ENCODE peak calls at places on chromosomes 4 and X, in eight cellular contexts. V is suprapubic skin, G is sigmoid colon, T is body of pancreas, H is uterus, D is lower leg skin, Q is right lobe of liver, X is tibial nerve. J is an unnamed sample.

GRCh38 chr4:3783691-3784306 is 17.6 kb downstream of the ADRA2C start:
- DNase-seq in V (no peak), G (no peak), T (no peak), H (no peak), D (no peak), Q (no peak), X (no peak), J (no peak)

GRCh38 chr4:173218411-173219125 is 50.0 kb downstream of the GALNT7 start:
- DNase-seq in V (no peak), G (no peak), T (no peak), H (no peak), D (no peak), Q (no peak), X (no peak), J (no peak)

GRCh38 chr4:54954656-54955388 is 170.6 kb downstream of the KDR start:
- DNase-seq in V (no peak), G (no peak), T (no peak), H (no peak), D (no peak), Q (no peak), X (no peak), J (peak)

GRCh38 chr4:162164881-162165528 is 1.2 kb upstream of the FSTL5 start:
- DNase-seq in V (no peak), G (no peak), T (no peak), H (no peak), D (no peak), Q (no peak), X (no peak), J (no peak)

GRCh38 chr4:173763374-173763773 is 233.3 kb upstream of the HAND2 start:
- DNase-seq in V (no peak), G (no peak), T (no peak), H (no peak), D (no peak), Q (no peak), X (no peak), J (no peak)

GRCh38 chr4:21901831-21902230 is 46.7 kb downstream of the KCNIP4 start:
- DNase-seq in V (no peak), G (no peak), T (no peak), H (no peak), D (no peak), Q (no peak), X (no peak), J (no peak)

GRCh38 chrX:101260435-101260834 is 30.7 kb downstream of the TAF7L start:
- DNase-seq in V (no peak), G (no peak), T (no peak), H (no peak), D (no peak), Q (no peak), X (no peak), J (no peak)

GRCh38 chr4:42132099-42132498 is 20.4 kb downstream of the BEND4 start:
- DNase-seq in V (no peak), G (no peak), T (no peak), H (no peak), D (no peak), Q (no peak), X (no peak), J (no peak)

GRCh38 chr4:176844448-176844847 is 51.7 kb upstream of the VEGFC start:
- DNase-seq in V (no peak), G (no peak), T (no peak), H (no peak), D (no peak), Q (no peak), X (no peak), J (no peak)

GRCh38 chrX:52422884-52423283 is 54.1 kb downstream of the XAGE2 start:
- DNase-seq in V (no peak), G (no peak), T (no peak), H (no peak), D (no peak), Q (no peak), X (no peak), J (no peak)

GRCh38 chr4:24730256-24731001 is 64.9 kb upstream of the SOD3 start:
- DNase-seq in V (peak), G (peak), T (peak), H (peak), D (peak), Q (no peak), X (peak), J (no peak)

GRCh38 chr4:20341121-20341758 is 89.5 kb downstream of the SLIT2 start:
- DNase-seq in V (no peak), G (no peak), T (no peak), H (no peak), D (no peak), Q (no peak), X (no peak), J (no peak)

GRCh38 chr4:54626113-54626512 is 31.6 kb upstream of the KIT start:
- DNase-seq in V (no peak), G (no peak), T (peak), H (no peak), D (no peak), Q (no peak), X (no peak), J (peak)

GRCh38 chrX:71514367-71515038 is 18.4 kb upstream of the OGT start:
- DNase-seq in V (no peak), G (no peak), T (no peak), H (no peak), D (no peak), Q (no peak), X (no peak), J (no peak)

GRCh38 chrX:15838017-15838416 is 16.6 kb downstream of the AP1S2 start:
- DNase-seq in V (no peak), G (no peak), T (no peak), H (no peak), D (no peak), Q (no peak), X (no peak), J (no peak)

GRCh38 chr4:675980-676870 is 1.9 kb downstream of the MYL5 start:
- DNase-seq in V (no peak), G (no peak), T (no peak), H (no peak), D (no peak), Q (no peak), X (no peak), J (no peak)
- TF ChIP-seq POLR2A in V (no peak), G (no peak), T (no peak), H (no peak), D (no peak), Q (no peak), X (no peak), J (no peak)

GRCh38 chrX:129798456-129798855 is 18.7 kb downstream of the SASH3 start:
- DNase-seq in V (no peak), G (no peak), T (no peak), H (no peak), D (peak), Q (no peak), X (no peak), J (no peak)

GRCh38 chrX:129798888-129799287 is 19.1 kb downstream of the SASH3 start:
- DNase-seq in V (no peak), G (no peak), T (no peak), H (no peak), D (peak), Q (no peak), X (no peak), J (no peak)

GRCh38 chrX:129793604-129794191 is 13.9 kb downstream of the SASH3 start:
- DNase-seq in V (no peak), G (peak), T (no peak), H (no peak), D (peak), Q (no peak), X (no peak), J (no peak)

GRCh38 chrX:129795584-129795983 is 15.8 kb downstream of the SASH3 start:
- DNase-seq in V (no peak), G (peak), T (no peak), H (no peak), D (peak), Q (no peak), X (no peak), J (no peak)

GRCh38 chrX:129797251-129797906 is 17.6 kb downstream of the SASH3 start:
- DNase-seq in V (no peak), G (peak), T (no peak), H (no peak), D (peak), Q (no peak), X (no peak), J (no peak)
- TF ChIP-seq POLR2A in V (no peak), G (no peak), T (no peak), H (no peak), D (no peak), Q (no peak), X (no peak), J (no peak)

DNA sequence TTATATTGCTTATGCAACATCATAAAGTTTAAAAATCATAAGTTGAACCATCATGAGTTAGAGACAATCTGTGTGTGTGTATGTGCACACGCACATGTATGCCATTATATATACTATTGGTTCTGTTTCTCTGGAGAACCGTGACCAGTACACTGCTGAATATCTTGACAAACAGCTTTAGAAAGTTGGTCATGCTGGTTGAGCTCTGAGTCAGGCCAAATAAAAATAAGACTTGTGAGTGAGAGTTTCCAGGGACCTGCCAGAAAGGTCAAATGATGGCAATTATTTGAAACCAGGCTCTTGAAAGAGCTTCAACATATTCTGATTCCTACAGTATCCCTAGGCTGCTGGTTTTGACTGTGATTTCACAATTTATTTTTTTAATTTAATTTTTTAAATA is 238.7 kb downstream of the PRR32 start:
- DNase-seq in V (no peak), G (no peak), T (no peak), H (no peak), D (no peak), Q (no peak), X (no peak), J (no peak)
- TF ChIP-seq POLR2A in V (no peak), G (no peak), T (no peak), H (no peak), D (no peak), Q (no peak), X (no peak), J (no peak)

DNA sequence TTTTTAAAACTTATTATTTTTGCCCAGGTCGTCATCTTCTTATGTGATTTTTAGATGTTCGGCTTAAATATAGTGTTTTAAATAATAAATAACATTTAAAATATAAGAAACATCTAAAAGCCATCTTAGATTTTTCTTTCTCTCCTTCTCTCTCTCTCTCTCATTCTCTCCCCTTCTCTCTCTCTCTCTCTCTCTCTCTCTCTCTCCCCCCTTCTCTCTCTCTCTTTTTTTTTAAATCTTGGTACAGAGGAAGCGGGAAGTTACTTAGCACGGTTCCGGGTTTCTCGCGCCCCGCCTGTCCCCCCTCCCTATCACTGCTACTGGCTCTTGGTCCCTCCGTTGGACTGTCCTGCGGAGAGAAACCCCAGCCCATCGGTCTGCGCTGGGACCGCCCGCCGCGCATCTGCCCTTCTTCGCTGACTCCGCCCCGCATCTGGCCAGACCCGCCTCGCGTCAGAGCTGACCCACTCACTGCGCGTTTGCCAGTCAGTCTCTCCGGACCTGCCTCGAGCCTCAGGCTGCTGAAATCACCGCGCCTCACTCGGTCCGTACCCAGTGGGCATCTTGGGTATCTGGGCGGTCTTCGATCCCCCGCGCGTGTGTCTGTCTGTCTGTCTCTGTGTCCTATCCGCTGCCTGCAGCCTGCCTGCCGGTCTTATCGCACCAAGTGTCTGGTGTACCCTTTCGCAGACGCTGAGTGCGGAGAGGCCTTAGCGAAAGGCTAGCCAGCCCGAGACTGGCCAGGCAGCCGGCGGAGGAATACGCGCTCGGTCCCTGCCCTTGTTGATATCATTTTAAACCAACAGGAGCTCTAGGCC is at the start of gene PABPC5:
- DNase-seq in V (peak), G (peak), T (peak), H (peak), D (peak), Q (peak), X (peak), J (peak)
- TF ChIP-seq POLR2A in V (no peak), G (peak), T (peak), H (peak), D (no peak), Q (no peak), X (no peak), J (peak)

GRCh38 chrX:137878401-137878800 is 312.5 kb downstream of the ZIC3 start:
- DNase-seq in V (no peak), G (no peak), T (no peak), H (no peak), D (no peak), Q (no peak), X (no peak), J (no peak)

GRCh38 chrX:137882960-137883359 is 317.0 kb downstream of the ZIC3 start:
- DNase-seq in V (no peak), G (no peak), T (no peak), H (no peak), D (no peak), Q (no peak), X (no peak), J (no peak)
- TF ChIP-seq POLR2A in V (no peak), G (no peak), T (no peak), H (no peak), D (no peak), Q (no peak), X (no peak), J (no peak)

GRCh38 chr4:8191136-8191747 is 7.8 kb upstream of the SH3TC1 start:
- DNase-seq in V (peak), G (peak), T (no peak), H (peak), D (no peak), Q (peak), X (peak), J (peak)
- TF ChIP-seq POLR2A in V (no peak), G (no peak), T (peak), H (no peak), D (no peak), Q (peak), X (no peak), J (no peak)

GRCh38 chrX:2610246-2611170 is 80.6 kb upstream of the CD99 start:
- DNase-seq in V (no peak), G (no peak), T (no peak), H (no peak), D (no peak), Q (no peak), X (no peak), J (no peak)

GRCh38 chrX:2607113-2607512 is 84.0 kb upstream of the CD99 start:
- DNase-seq in V (no peak), G (no peak), T (no peak), H (no peak), D (no peak), Q (no peak), X (no peak), J (no peak)

GRCh38 chrX:2609431-2610238 is 81.5 kb upstream of the CD99 start:
- DNase-seq in V (no peak), G (peak), T (no peak), H (no peak), D (peak), Q (no peak), X (no peak), J (no peak)

GRCh38 chrX:2608638-2609430 is 82.3 kb upstream of the CD99 start:
- DNase-seq in V (peak), G (peak), T (peak), H (peak), D (peak), Q (peak), X (peak), J (peak)
- TF ChIP-seq POLR2A in V (no peak), G (no peak), T (peak), H (no peak), D (no peak), Q (peak), X (no peak), J (no peak)

DNA sequence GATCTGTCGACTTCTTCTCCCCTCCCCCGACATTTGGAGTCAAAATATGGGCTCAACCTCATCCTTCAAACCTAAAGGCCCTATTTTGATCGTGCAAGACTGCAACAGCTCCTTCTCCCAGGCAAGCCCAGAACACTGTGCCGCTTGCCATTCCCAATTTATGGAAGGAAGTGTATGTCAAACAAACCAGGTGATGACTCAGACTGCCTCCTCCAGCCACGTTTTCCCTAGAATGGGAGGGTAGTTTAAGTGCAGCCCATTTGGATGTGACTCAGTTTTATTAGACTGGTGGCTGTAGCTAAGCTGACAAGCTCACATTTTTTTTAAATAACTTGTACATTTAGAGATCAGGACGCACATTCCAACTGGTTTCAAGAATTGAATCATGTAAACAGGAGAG is 570.4 kb upstream of the DIPK2B start:
- DNase-seq in V (no peak), G (peak), T (no peak), H (peak), D (no peak), Q (no peak), X (no peak), J (no peak)
- TF ChIP-seq POLR2A in V (no peak), G (peak), T (no peak), H (no peak), D (no peak), Q (no peak), X (no peak), J (no peak)

GRCh38 chrX:132831336-132831973 is 127.0 kb downstream of the HS6ST2 start:
- DNase-seq in V (no peak), G (no peak), T (no peak), H (no peak), D (no peak), Q (no peak), X (no peak), J (no peak)
- TF ChIP-seq POLR2A in V (no peak), G (no peak), T (no peak), H (no peak), D (no peak), Q (no peak), X (no peak), J (no peak)